ENCODE peak calls at places on chromosome 4, in eight cellular contexts. N is OCI-M1; C is left ventricle myocardium inferior; X is GM13976; H is CD8-positive, alpha-beta T cell; V is D341Med; T is activated CD8-positive, alpha-beta memory T cell treated with anti-CD3 and anti-CD28 coated beads, Interleukin-2, amount 50 U/mL, for 48 hours; L is ACHN. G is an unnamed sample.

GRCh38 chr4:73347497-73347896 is 56.6 kb upstream of the ALB start:
- DNase-seq in X (no peak), V (no peak), T (no peak), C (no peak), N (no peak), H (no peak), L (no peak), G (no peak)

GRCh38 chr4:56197387-56197786 is 189.9 kb downstream of the AASDH start:
- DNase-seq in C (no peak), N (no peak), V (no peak), T (no peak), L (no peak), X (no peak), H (no peak), G (no peak)

GRCh38 chr4:94536649-94537464 is 85.1 kb downstream of the PDLIM5 start:
- DNase-seq in N (no peak), X (no peak), T (no peak), V (no peak), C (no peak), L (no peak), H (no peak), G (no peak)

GRCh38 chr4:3207531-3208037 is 41.4 kb upstream of the MSANTD1 start:
- DNase-seq in C (no peak), X (no peak), T (no peak), V (no peak), L (no peak), N (no peak), H (no peak), G (peak)

GRCh38 chr4:37715889-37716402 is 29.8 kb upstream of the RELL1 start:
- DNase-seq in N (peak), L (no peak), C (no peak), H (no peak), T (peak), X (peak), V (no peak), G (no peak)

GRCh38 chr4:30917946-30918345 is 197.8 kb downstream of the PCDH7 start:
- DNase-seq in C (no peak), X (no peak), L (no peak), V (no peak), H (no peak), N (no peak), T (no peak), G (no peak)

GRCh38 chr4:144820115-144820514 is 174.2 kb downstream of the HHIP start:
- DNase-seq in V (no peak), T (no peak), C (no peak), L (no peak), H (no peak), X (no peak), N (no peak), G (peak)

GRCh38 chr4:177951026-177951425 is 508.8 kb upstream of the AGA start:
- DNase-seq in X (no peak), V (no peak), T (no peak), H (no peak), L (no peak), C (no peak), N (no peak), G (no peak)

GRCh38 chr4:148170408-148171385 is 271.5 kb downstream of the NR3C2 start:
- DNase-seq in X (no peak), N (no peak), L (no peak), T (no peak), C (no peak), H (no peak), V (no peak), G (no peak)

GRCh38 chr4:168586926-168587325 is 90.1 kb downstream of the PALLD start:
- DNase-seq in C (no peak), H (no peak), X (no peak), N (no peak), V (no peak), T (no peak), L (no peak), G (no peak)

GRCh38 chr4:110306363-110306762 is 107.9 kb upstream of the ELOVL6 start:
- DNase-seq in C (no peak), N (no peak), V (no peak), H (no peak), X (no peak), T (no peak), L (no peak), G (no peak)

GRCh38 chr4:55183926-55184599 is 58.7 kb upstream of the KDR start:
- DNase-seq in V (no peak), N (peak), H (no peak), X (no peak), T (no peak), C (no peak), L (peak), G (peak)

GRCh38 chr4:157222764-157223145 is 2.2 kb downstream of the GRIA2 start:
- DNase-seq in N (no peak), T (no peak), H (no peak), V (peak), L (no peak), C (no peak), X (no peak), G (no peak)

GRCh38 chr4:35963969-35964515 is 280.3 kb downstream of the ARAP2 start:
- DNase-seq in V (no peak), T (no peak), H (no peak), X (no peak), N (no peak), C (no peak), L (no peak), G (no peak)

GRCh38 chr4:41256740-41257256 is at the start of gene UCHL1:
- DNase-seq in N (no peak), V (peak), X (peak), C (peak), H (no peak), T (peak), L (no peak), G (peak)

GRCh38 chr4:136121431-136121830 is 1410.9 kb downstream of the PCDH18 start:
- DNase-seq in H (no peak), T (no peak), N (no peak), V (no peak), C (no peak), X (no peak), L (no peak), G (no peak)

GRCh38 chr4:8048856-8049686 is 109.4 kb upstream of the AFAP1 start:
- DNase-seq in L (no peak), T (no peak), H (no peak), X (no peak), N (no peak), V (no peak), C (no peak), G (no peak)

GRCh38 chr4:76989391-76990061 is 40.0 kb downstream of the SEPTIN11 start:
- DNase-seq in H (peak), X (no peak), L (no peak), V (no peak), C (no peak), N (no peak), T (peak), G (no peak)

GRCh38 chr4:104352211-104352610 is 142.5 kb downstream of the CXXC4 start:
- DNase-seq in X (no peak), L (peak), V (no peak), C (no peak), N (peak), H (no peak), T (no peak), G (no peak)

GRCh38 chr4:6463311-6464289 is 8.8 kb downstream of the PPP2R2C start:
- DNase-seq in V (peak), L (no peak), C (no peak), X (peak), N (no peak), T (peak), H (no peak), G (no peak)

GRCh38 chr4:110615366-110616161 is 7.3 kb downstream of the PITX2 start:
- DNase-seq in C (no peak), N (no peak), T (no peak), H (no peak), V (no peak), X (no peak), L (no peak), G (no peak)

GRCh38 chr4:7842384-7843279 is 97.0 kb downstream of the AFAP1 start:
- DNase-seq in N (no peak), X (no peak), V (no peak), L (peak), H (no peak), C (no peak), T (no peak), G (peak)

GRCh38 chr4:77443941-77444340 is 161.7 kb upstream of the CXCL13 start:
- DNase-seq in T (no peak), H (no peak), N (no peak), L (no peak), V (no peak), C (no peak), X (no peak), G (peak)

GRCh38 chr4:17968721-17969120 is 52.8 kb downstream of the LCORL start:
- DNase-seq in C (no peak), N (no peak), X (no peak), L (no peak), V (no peak), H (no peak), T (no peak), G (no peak)

GRCh38 chr4:15738877-15739276 is 36.0 kb downstream of the BST1 start:
- DNase-seq in X (no peak), C (no peak), T (no peak), H (no peak), V (no peak), L (no peak), N (no peak), G (no peak)

GRCh38 chr4:27176400-27176799 is 315.8 kb downstream of the STIM2 start:
- DNase-seq in L (peak), V (peak), N (peak), X (no peak), C (no peak), T (no peak), H (no peak), G (peak)

GRCh38 chr4:25098964-25099843 is 61.0 kb downstream of the SEPSECS start:
- DNase-seq in X (no peak), T (no peak), L (no peak), C (peak), H (no peak), N (peak), V (peak), G (peak)

GRCh38 chr4:157115613-157116340 is 39.8 kb downstream of the GLRB start:
- DNase-seq in T (no peak), L (peak), X (no peak), N (peak), V (no peak), C (no peak), H (no peak), G (peak)

GRCh38 chr4:180664766-180665368 is 1578.3 kb upstream of the TENM3 start:
- DNase-seq in L (peak), T (peak), X (peak), H (no peak), N (peak), V (peak), C (no peak), G (peak)

G was measured in AG09309.